ENCODE peak calls at places on chromosome 3, in ten cellular contexts. R is hippocampal formation; F is H7; J is NCI-H1105 treated with DMSO at 0.1 percent for 48 hours; A is activated CD4-positive, alpha-beta T cell treated with anti-CD3 and anti-CD28 coated beads for 4 hours; V is amniotic epithelial cell; S is NCI-H510A treated with DMSO at 0.1 percent for 48 hours; K is T-helper 1 cell; P is HCT116; E is DMS153. L is an unnamed sample.

GRCh38 chr3:56921573-56922571 is 120.1 kb upstream of the ARHGEF3 start:
- DNase-seq in R (no peak), F (no peak), J (no peak), A (no peak), V (peak), S (no peak), K (no peak), P (no peak), E (no peak), L (no peak)

GRCh38 chr3:153595186-153595815 is 433.3 kb downstream of the RAP2B start:
- DNase-seq in R (no peak), F (peak), J (peak), A (no peak), V (peak), S (no peak), K (no peak), P (peak), E (no peak), L (no peak)

GRCh38 chr3:185713015-185713414 is 111.8 kb downstream of the IGF2BP2 start:
- DNase-seq in R (no peak), F (no peak), J (no peak), A (no peak), V (no peak), S (no peak), K (no peak), P (no peak), E (no peak), L (no peak)

GRCh38 chr3:37668431-37668830 is 193.2 kb upstream of the CTDSPL start:
- DNase-seq in R (no peak), F (no peak), J (no peak), A (no peak), V (no peak), S (no peak), K (no peak), P (no peak), E (no peak), L (no peak)

GRCh38 chr3:158465074-158465473 is 105.9 kb upstream of the MLF1 start:
- DNase-seq in R (no peak), F (no peak), J (peak), A (no peak), V (no peak), S (peak), K (no peak), P (no peak), E (no peak), L (no peak)

GRCh38 chr3:58994746-58995330 is 55.0 kb downstream of the CFAP20DC start:
- DNase-seq in R (no peak), F (peak), J (peak), A (peak), V (peak), S (peak), K (no peak), P (peak), E (no peak), L (no peak)

GRCh38 chr3:39559543-39559942 is 92.1 kb downstream of the MOBP start:
- DNase-seq in R (no peak), F (no peak), J (no peak), A (no peak), V (no peak), S (no peak), K (no peak), P (no peak), E (no peak), L (no peak)

GRCh38 chr3:105967117-105967516 is 98.3 kb upstream of the CBLB start:
- DNase-seq in R (no peak), F (no peak), J (no peak), A (no peak), V (peak), S (no peak), K (no peak), P (no peak), E (no peak), L (no peak)

GRCh38 chr3:189165092-189165491 is 6.7 kb upstream of the TPRG1 start:
- DNase-seq in R (no peak), F (no peak), J (no peak), A (no peak), V (no peak), S (no peak), K (no peak), P (no peak), E (no peak), L (no peak)

GRCh38 chr3:27533718-27534578 is 49.8 kb upstream of the SLC4A7 start:
- DNase-seq in R (no peak), F (peak), J (no peak), A (peak), V (peak), S (no peak), K (no peak), P (peak), E (no peak), L (peak)

GRCh38 chr3:177278016-177278415 is 80.7 kb upstream of the TBL1XR1 start:
- DNase-seq in R (no peak), F (no peak), J (no peak), A (no peak), V (no peak), S (no peak), K (no peak), P (no peak), E (no peak), L (no peak)

GRCh38 chr3:127396473-127396872 is 108.6 kb upstream of the PRR20G start:
- DNase-seq in R (no peak), F (peak), J (no peak), A (no peak), V (no peak), S (no peak), K (no peak), P (no peak), E (no peak), L (no peak)

GRCh38 chr3:122582390-122582789 is 4.9 kb downstream of the PARP15 start:
- DNase-seq in R (no peak), F (no peak), J (no peak), A (no peak), V (no peak), S (no peak), K (no peak), P (no peak), E (no peak), L (no peak)

GRCh38 chr3:112623717-112624116 is 17.2 kb downstream of the CCDC80 start:
- DNase-seq in R (no peak), F (no peak), J (no peak), A (no peak), V (no peak), S (no peak), K (no peak), P (no peak), E (no peak), L (no peak)

GRCh38 chr3:61978460-61979419 is 394.6 kb downstream of the FEZF2 start:
- DNase-seq in R (no peak), F (no peak), J (no peak), A (no peak), V (no peak), S (no peak), K (no peak), P (no peak), E (no peak), L (no peak)

GRCh38 chr3:138441742-138442141 is 7.3 kb downstream of the ESYT3 start:
- DNase-seq in R (no peak), F (peak), J (no peak), A (no peak), V (peak), S (no peak), K (no peak), P (no peak), E (no peak), L (no peak)

GRCh38 chr3:113606539-113607218 is 74.3 kb downstream of the SIDT1 start:
- DNase-seq in R (no peak), F (no peak), J (no peak), A (peak), V (no peak), S (no peak), K (no peak), P (no peak), E (no peak), L (peak)

GRCh38 chr3:107928084-107928445 is 162.8 kb downstream of the CD47 start:
- DNase-seq in R (no peak), F (no peak), J (peak), A (peak), V (peak), S (peak), K (no peak), P (no peak), E (no peak), L (no peak)